ENCODE peak calls at places on chromosomes 6 and 20, in five cellular contexts. S, N, I, P and O are unnamed samples.

GRCh38 chr6:170211404-170212025 is 79.4 kb downstream of the DLL1 start:
- DNase-seq in N (no peak), P (no peak), S (no peak), I (peak), O (no peak)

GRCh38 chr6:139369568-139370046 is 4.8 kb downstream of the CITED2 start:
- DNase-seq in N (no peak), S (no peak), P (no peak), I (no peak), O (no peak)

GRCh38 chr20:46767127-46767761 is 57.8 kb downstream of the SLC2A10 start:
- DNase-seq in N (peak), S (peak), P (no peak), I (no peak), O (peak)

GRCh38 chr20:3082306-3082951 is 2.1 kb downstream of the AVP start:
- DNase-seq in S (no peak), P (no peak), I (no peak), N (no peak), O (no peak)

GRCh38 chr6:139977887-139978332 is 603.5 kb upstream of the CITED2 start:
- DNase-seq in I (peak), S (no peak), N (no peak), P (no peak), O (no peak)

GRCh38 chr6:107113460-107114212 is 1.7 kb downstream of the BEND3 start:
- DNase-seq in I (no peak), P (no peak), N (no peak), S (no peak), O (no peak)

GRCh38 chr20:44309763-44310663 is 989 bp downstream of the FITM2 start:
- DNase-seq in N (no peak), I (no peak), P (no peak), S (peak), O (no peak)

GRCh38 chr20:43571310-43571709 is 12.5 kb downstream of the SGK2 start:
- DNase-seq in P (no peak), I (no peak), S (peak), N (no peak), O (no peak)

GRCh38 chr6:129269891-129270290 is 387.0 kb downstream of the LAMA2 start:
- DNase-seq in N (no peak), S (no peak), I (no peak), P (no peak), O (no peak)

GRCh38 chr20:53146201-53146891 is 174.2 kb downstream of the TSHZ2 start:
- DNase-seq in P (no peak), N (no peak), S (no peak), I (no peak), O (no peak)

GRCh38 chr20:4082406-4083102 is 67.2 kb upstream of the RNF24 start:
- DNase-seq in S (peak), I (peak), N (no peak), P (peak), O (no peak)

GRCh38 chr20:46708172-46708860 is 1.1 kb upstream of the SLC2A10 start:
- DNase-seq in N (peak), P (no peak), I (no peak), S (no peak), O (no peak)

GRCh38 chr6:53309059-53309896 is 39.5 kb downstream of the ELOVL5 start:
- DNase-seq in P (peak), I (no peak), S (peak), N (no peak), O (no peak)
- TF ChIP-seq POLR2AphosphoS5 in P (no peak), I (no peak), S (peak), N (no peak), O (no peak)

DNA sequence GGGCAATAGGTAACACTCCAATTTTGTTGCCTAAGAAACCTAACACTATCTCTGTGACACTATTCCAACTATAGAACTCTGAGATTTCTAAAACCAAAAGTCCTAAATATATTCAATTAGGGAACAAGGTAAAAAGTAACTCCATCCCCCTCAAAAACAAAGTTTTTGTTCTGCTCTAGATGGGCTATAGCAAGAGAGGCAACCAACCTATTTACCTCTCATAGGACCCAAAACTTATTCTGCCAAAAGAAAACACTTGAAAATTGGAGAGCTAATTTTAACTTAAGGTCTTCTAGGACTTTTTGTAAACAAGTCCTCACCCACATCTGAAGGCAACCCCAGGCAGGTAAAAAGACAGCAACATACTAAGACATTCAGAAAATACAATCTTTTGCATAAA is 7.7 kb downstream of the RBM39 start:
- DNase-seq in N (no peak), P (no peak), S (no peak), I (no peak), O (no peak)
- TF ChIP-seq POLR2AphosphoS5 in N (no peak), P (no peak), S (no peak), I (no peak), O (no peak)

DNA sequence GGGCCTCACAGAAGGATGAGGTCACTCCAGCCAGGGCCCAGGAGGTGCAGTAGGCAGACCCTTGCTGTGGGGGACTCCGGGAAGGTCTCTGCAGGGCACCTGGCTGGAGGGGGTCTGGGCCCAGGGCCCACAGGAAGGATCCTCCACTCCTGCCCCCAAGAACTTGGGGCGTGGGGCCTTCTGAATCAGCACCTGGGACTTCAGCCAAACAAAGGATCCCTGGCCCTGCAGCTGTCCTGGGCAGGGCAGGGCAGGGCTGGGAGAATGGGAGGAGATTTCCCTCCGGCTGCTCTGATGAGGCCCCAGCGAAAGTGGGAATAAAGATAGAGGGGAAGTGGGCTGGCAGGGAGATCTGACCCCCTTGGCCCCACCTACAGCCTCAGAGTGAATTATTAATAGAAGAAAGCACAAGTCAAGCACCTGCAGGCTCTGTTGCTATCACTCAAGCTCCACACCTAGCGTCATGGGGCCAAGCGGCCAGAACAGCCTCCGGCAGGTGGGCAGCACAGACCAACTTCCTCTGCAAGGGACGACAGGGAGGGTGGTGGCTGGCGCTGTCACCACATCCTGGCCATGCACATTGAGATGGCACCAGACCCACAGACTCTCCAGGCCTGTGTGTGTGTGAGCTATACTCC is 61.6 kb upstream of the MRPS10 start:
- DNase-seq in S (no peak), P (no peak), I (no peak), N (no peak), O (no peak)
- TF ChIP-seq POLR2AphosphoS5 in S (no peak), P (no peak), I (no peak), N (no peak), O (no peak)

GRCh38 chr6:1524040-1524480 is 85.7 kb upstream of the FOXC1 start:
- DNase-seq in S (peak), I (peak), N (peak), P (no peak), O (peak)
- TF ChIP-seq POLR2AphosphoS5 in S (no peak), I (no peak), N (no peak), P (no peak), O (no peak)

DNA sequence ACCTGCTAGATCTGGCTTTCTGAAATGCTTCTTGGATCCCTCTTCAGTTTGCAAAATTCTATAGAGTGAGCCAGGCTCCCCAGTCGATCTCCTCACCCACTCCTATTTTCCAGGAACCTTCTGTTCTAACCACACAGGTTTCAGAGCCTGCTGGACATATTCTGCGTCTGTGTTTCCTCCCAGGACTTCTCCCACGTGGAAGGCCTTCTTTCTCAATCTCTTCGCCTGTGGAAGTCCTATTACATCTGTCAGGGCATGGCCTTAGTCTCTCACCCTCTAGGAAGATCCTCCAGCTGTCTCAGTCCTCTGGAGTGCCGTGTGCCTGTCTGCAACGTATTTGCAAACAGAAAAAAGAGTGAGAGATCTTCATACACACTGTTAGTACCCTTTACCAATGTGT is 1.7 kb upstream of the NPEPL1 start:
- DNase-seq in N (peak), P (no peak), I (no peak), S (no peak), O (no peak)
- TF ChIP-seq POLR2AphosphoS5 in N (no peak), P (no peak), I (no peak), S (no peak), O (no peak)

GRCh38 chr6:23179994-23180393 is 610.6 kb downstream of the HDGFL1 start:
- DNase-seq in I (no peak), S (no peak), N (no peak), P (no peak), O (no peak)

GRCh38 chr6:23180504-23181293 is 611.3 kb downstream of the HDGFL1 start:
- DNase-seq in N (no peak), S (no peak), I (no peak), P (no peak), O (no peak)

GRCh38 chr6:23183846-23184245 is 614.5 kb downstream of the HDGFL1 start:
- DNase-seq in P (no peak), N (no peak), S (no peak), I (no peak), O (no peak)

GRCh38 chr6:23176883-23177282 is 607.5 kb downstream of the HDGFL1 start:
- DNase-seq in I (no peak), P (no peak), N (no peak), S (peak), O (no peak)

DNA sequence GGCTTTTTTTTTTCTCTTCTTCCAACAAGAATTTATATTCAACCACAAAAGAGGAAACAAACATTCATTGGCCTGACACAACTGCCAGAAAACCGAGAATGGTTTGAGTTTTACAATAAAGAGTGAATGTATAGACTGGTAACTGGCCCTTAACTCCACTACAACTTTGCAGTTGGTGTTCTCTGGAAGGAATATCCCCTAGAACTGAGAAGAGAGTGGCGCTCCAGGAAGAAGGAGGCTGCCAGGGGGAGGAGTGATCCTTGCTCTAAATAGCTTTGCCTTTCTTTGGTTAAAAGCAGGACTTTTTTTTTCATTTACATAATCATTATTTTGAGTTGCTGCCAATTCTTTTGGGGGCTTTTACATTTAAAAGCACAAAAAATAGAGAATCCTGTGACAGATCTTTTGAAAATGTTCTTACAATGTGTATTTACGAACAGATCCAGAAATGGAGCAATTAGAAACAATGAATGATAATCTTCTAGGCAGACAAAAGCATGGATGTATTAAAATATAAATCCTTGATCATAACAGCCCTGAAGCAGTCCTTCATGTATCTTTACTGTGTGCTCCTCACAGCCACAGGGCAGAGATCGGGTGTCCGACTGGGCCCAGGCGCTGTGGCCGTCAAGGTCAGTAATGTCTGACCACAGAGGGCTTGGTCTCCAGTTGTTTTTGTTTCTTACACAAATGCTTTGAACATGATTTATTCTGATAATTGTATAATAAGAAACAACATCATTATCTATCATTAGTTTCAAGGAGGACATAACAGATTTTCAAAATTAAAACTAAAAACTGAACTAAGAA is 612.1 kb downstream of the HDGFL1 start:
- DNase-seq in P (no peak), S (no peak), N (no peak), I (no peak), O (no peak)
- TF ChIP-seq POLR2AphosphoS5 in P (no peak), S (no peak), N (no peak), I (no peak), O (no peak)